ENCODE peak calls at places on chromosomes 7 and 10, in four cellular contexts. K is AG08396; F is stimulated activated CD4-positive, alpha-beta T cell treated with anti-CD3 and anti-CD28 coated beads, Interleukin-1b, Interleukin-23, amount 100 ng/mL, for 24 hours; N is BE2C. R is an unnamed sample.

GRCh38 chr10:132407846-132408278 is 10.9 kb downstream of the PWWP2B start:
- DNase-seq in N (no peak), F (no peak), K (peak; percentile 72), R (peak; percentile 53)

GRCh38 chr10:118979661-118980060 is 49.9 kb upstream of the NANOS1 start:
- DNase-seq in F (no peak), N (no peak), K (no peak), R (no peak)

GRCh38 chr7:48193421-48193820 is 22.2 kb downstream of the ABCA13 start:
- DNase-seq in F (no peak), K (no peak), N (no peak), R (no peak)

GRCh38 chr10:71218046-71218832 is 5.9 kb downstream of the UNC5B start:
- DNase-seq in K (peak; percentile 47), N (peak; percentile 48), F (no peak), R (no peak)

GRCh38 chr10:130761032-130761575 is 550.4 kb downstream of the TCERG1L start:
- DNase-seq in N (no peak), K (no peak), F (no peak), R (no peak)

GRCh38 chr7:77351539-77352004 is 64.6 kb downstream of the GSAP start:
- DNase-seq in K (no peak), F (no peak), N (no peak), R (no peak)

GRCh38 chr10:43046288-43046991 is 30.4 kb upstream of the RET start:
- DNase-seq in N (no peak), K (no peak), F (no peak), R (no peak)

GRCh38 chr10:71272122-71272771 is 46.8 kb upstream of the SLC29A3 start:
- DNase-seq in N (no peak), F (no peak), K (peak; percentile 66), R (no peak)

GRCh38 chr7:121069346-121070100 is 81.0 kb downstream of the CPED1 start:
- DNase-seq in F (no peak), K (no peak), N (no peak), R (no peak)

GRCh38 chr10:7525314-7526016 is 114.6 kb upstream of the SFMBT2 start:
- DNase-seq in K (peak; percentile 76), N (peak; percentile 64), F (peak; percentile 36), R (peak; percentile 54)

GRCh38 chr10:87054373-87055295 is 34.5 kb downstream of the FAM25A start:
- DNase-seq in F (peak; percentile 4), N (no peak), K (peak; percentile 46), R (peak; percentile 23)

GRCh38 chr7:92834661-92835139 is 1.7 kb downstream of the CDK6 start:
- DNase-seq in F (no peak), N (peak; percentile 24), K (peak; percentile 29), R (no peak)

GRCh38 chr7:21260939-21261338 is 166.9 kb upstream of the SP4 start:
- DNase-seq in F (no peak), N (no peak), K (no peak), R (no peak)

GRCh38 chr7:36430171-36430570 is 40.5 kb downstream of the ANLN start:
- DNase-seq in K (no peak), F (no peak), N (no peak), R (no peak)

GRCh38 chr7:29879609-29880008 is 73.3 kb downstream of the WIPF3 start:
- DNase-seq in K (peak; percentile 62), N (no peak), F (no peak), R (no peak)

GRCh38 chr10:9262770-9263169 is 1208.3 kb downstream of the GATA3 start:
- DNase-seq in N (no peak), F (no peak), K (no peak), R (no peak)

GRCh38 chr10:71568896-71569492 is 150.6 kb downstream of the C10orf105 start:
- DNase-seq in K (no peak), F (no peak), N (no peak), R (no peak)

GRCh38 chr7:40057292-40057691 is 77.1 kb downstream of the MPLKIP start:
- DNase-seq in K (peak; percentile 7), N (no peak), F (no peak), R (no peak)

GRCh38 chr7:158828343-158829020 is 827 bp downstream of the ESYT2 start:
- DNase-seq in F (no peak), K (peak; percentile 47), N (peak; percentile 53), R (no peak)

GRCh38 chr10:2933041-2933440 is 134.3 kb upstream of the PFKP start:
- DNase-seq in F (no peak), K (no peak), N (no peak), R (no peak)

GRCh38 chr10:24456319-24456718 is 247.4 kb downstream of the KIAA1217 start:
- DNase-seq in F (no peak), N (no peak), K (peak; percentile 54), R (no peak)

GRCh38 chr10:35940067-35940989 is 298.2 kb upstream of the FZD8 start:
- DNase-seq in F (no peak), K (no peak), N (peak; percentile 54), R (no peak)

GRCh38 chr7:30238721-30239441 is 45.5 kb upstream of the ZNRF2 start:
- DNase-seq in K (no peak), N (no peak), F (peak; percentile 32), R (peak; percentile 89)

GRCh38 chr7:48365010-48365409 is 193.8 kb downstream of the ABCA13 start:
- DNase-seq in F (no peak), N (no peak), K (no peak), R (no peak)

GRCh38 chr10:70779685-70780369 is 5.3 kb downstream of the TBATA start:
- DNase-seq in F (no peak), K (peak; percentile 4), N (no peak), R (no peak)

GRCh38 chr10:126908225-126908624 is 3.0 kb downstream of the DOCK1 start:
- DNase-seq in N (no peak), K (no peak), F (no peak), R (peak; percentile 29)

GRCh38 chr7:84924341-84924740 is 262.5 kb downstream of the SEMA3D start:
- DNase-seq in N (no peak), K (no peak), F (no peak), R (no peak)

GRCh38 chr7:106774768-106775551 is 90.1 kb upstream of the PIK3CG start:
- DNase-seq in N (no peak), K (no peak), F (peak; percentile 20), R (no peak)

GRCh38 chr10:99775850-99776249 is 6.6 kb upstream of the ABCC2 start:
- DNase-seq in F (no peak), N (no peak), K (peak; percentile 56), R (peak; percentile 68)

GRCh38 chr10:101272229-101272868 is 43.1 kb upstream of the LBX1 start:
- DNase-seq in K (peak; percentile 87), F (peak; percentile 48), N (peak; percentile 72), R (peak; percentile 38)

GRCh38 chr7:13802651-13803050 is 186.8 kb downstream of the ETV1 start:
- DNase-seq in K (no peak), F (no peak), N (no peak), R (no peak)

GRCh38 chr10:28838908-28839307 is 161.6 kb downstream of the BAMBI start:
- DNase-seq in N (no peak), F (no peak), K (no peak), R (no peak)